ENCODE peak calls at places on chromosomes 16 and 17, in nine cellular contexts. A, E, Z, X, U, T, S, Y and C are unnamed samples.

GRCh38 chr17:2406271-2406902 is 5.5 kb upstream of the MNT start:
- DNase-seq in Z (no peak), X (peak; percentile 25), T (no peak), E (no peak), Y (no peak), A (no peak), S (no peak), U (no peak), C (no peak)

GRCh38 chr17:59372138-59372751 is 40.8 kb downstream of the YPEL2 start:
- DNase-seq in X (peak; percentile 81), Z (peak; percentile 80), Y (no peak), E (peak; percentile 83), A (no peak), T (peak; percentile 29), S (no peak), U (no peak), C (no peak)

GRCh38 chr16:50301626-50302471 is 35.5 kb downstream of the ADCY7 start:
- DNase-seq in Y (no peak), T (peak; percentile 87), X (peak; percentile 96), A (no peak), S (no peak), U (no peak), E (no peak), Z (no peak), C (no peak)

GRCh38 chr16:30335598-30336474 is 19.3 kb downstream of the CD2BP2 start:
- DNase-seq in X (peak; percentile 53), E (no peak), Z (no peak), A (peak; percentile 24), S (no peak), Y (peak; percentile 42), T (peak; percentile 61), U (no peak), C (peak; percentile 96)

GRCh38 chr17:70022175-70022574 is 52.9 kb upstream of the KCNJ16 start:
- DNase-seq in Y (no peak), X (peak; percentile 20), Z (no peak), A (no peak), E (no peak), S (no peak), U (no peak), T (no peak), C (no peak)

GRCh38 chr17:72926171-72926570 is 166.3 kb downstream of the SLC39A11 start:
- DNase-seq in U (no peak), A (no peak), Y (no peak), S (no peak), X (no peak), E (no peak), Z (no peak), T (peak; percentile 15), C (no peak)

GRCh38 chr17:26963163-26963503 is 330.8 kb upstream of the WSB1 start:
- DNase-seq in E (no peak), X (no peak), T (no peak), Z (no peak), Y (no peak), S (no peak), A (no peak), U (no peak), C (no peak)

GRCh38 chr16:77090062-77090461 is 100.9 kb upstream of the MON1B start:
- DNase-seq in A (no peak), T (no peak), Z (no peak), X (no peak), S (no peak), Y (no peak), E (no peak), U (no peak), C (no peak)

GRCh38 chr16:19871721-19872120 is 12.9 kb downstream of the GPRC5B start:
- DNase-seq in S (no peak), Z (no peak), E (no peak), A (no peak), U (no peak), Y (no peak), X (no peak), T (no peak), C (no peak)

GRCh38 chr17:38637951-38638350 is 32.2 kb upstream of the SRCIN1 start:
- DNase-seq in T (no peak), Y (no peak), A (no peak), S (peak; percentile 47), X (no peak), Z (no peak), U (no peak), E (no peak), C (no peak)

GRCh38 chr17:50779747-50780363 is 12.5 kb upstream of the ANKRD40CL start:
- DNase-seq in T (no peak), E (no peak), Y (no peak), A (peak; percentile 40), U (peak; percentile 23), X (no peak), S (no peak), Z (no peak), C (no peak)

GRCh38 chr16:77585379-77585778 is 136.9 kb upstream of the NUDT7 start:
- DNase-seq in Y (no peak), U (no peak), A (no peak), E (peak; percentile 98), X (peak; percentile 27), S (no peak), T (peak; percentile 35), Z (no peak), C (no peak)

GRCh38 chr17:3963214-3964201 is 729 bp downstream of the ATP2A3 start:
- DNase-seq in Z (no peak), S (no peak), E (no peak), X (no peak), Y (no peak), U (peak; percentile 62), T (no peak), A (peak; percentile 81), C (no peak)

GRCh38 chr17:29215717-29216116 is 30.9 kb upstream of the CRYBA1 start:
- DNase-seq in T (peak; percentile 62), X (peak; percentile 47), Z (no peak), Y (no peak), S (no peak), E (no peak), U (no peak), A (no peak), C (no peak)

GRCh38 chr17:38898812-38899348 is 26.5 kb upstream of the LASP1NB start:
- DNase-seq in T (peak; percentile 63), E (peak; percentile 63), A (peak; percentile 88), S (no peak), Y (no peak), Z (no peak), X (no peak), U (peak; percentile 91), C (no peak)

GRCh38 chr17:78211032-78211431 is 3.0 kb upstream of the BIRC5 start:
- DNase-seq in U (no peak), E (no peak), Z (no peak), T (no peak), X (no peak), S (no peak), Y (no peak), A (no peak), C (no peak)

GRCh38 chr16:65414284-65414984 is 292.6 kb upstream of the CDH11 start:
- DNase-seq in E (no peak), X (peak; percentile 88), T (peak; percentile 81), U (no peak), Y (no peak), Z (no peak), A (no peak), S (no peak), C (no peak)

GRCh38 chr16:82741073-82741615 is 114.4 kb downstream of the CDH13 start:
- DNase-seq in A (no peak), U (no peak), Y (no peak), X (no peak), E (no peak), S (peak; percentile 24), Z (no peak), T (peak; percentile 67), C (no peak)

GRCh38 chr17:40560592-40561293 is 4.5 kb downstream of the CCR7 start:
- DNase-seq in T (peak; percentile 37), U (peak; percentile 80), E (no peak), Z (no peak), Y (peak; percentile 49), A (peak; percentile 77), S (no peak), X (peak; percentile 36), C (no peak)

GRCh38 chr16:15932939-15933338 is 16.5 kb upstream of the ABCC1 start:
- DNase-seq in X (no peak), S (no peak), A (no peak), U (no peak), T (no peak), Y (no peak), Z (no peak), E (no peak), C (no peak)

GRCh38 chr16:85412911-85413520 is 200.1 kb upstream of the GSE1 start:
- DNase-seq in X (no peak), Y (peak; percentile 0), T (no peak), U (no peak), Z (no peak), A (no peak), S (no peak), E (no peak), C (no peak)

GRCh38 chr17:61144876-61145564 is 254.6 kb upstream of the TBX2 start:
- DNase-seq in X (no peak), T (no peak), Z (no peak), A (no peak), S (no peak), E (no peak), Y (no peak), U (no peak), C (no peak)

GRCh38 chr17:38541281-38541680 is 64.5 kb downstream of the SRCIN1 start:
- DNase-seq in E (no peak), X (no peak), Y (no peak), A (no peak), S (no peak), U (no peak), T (no peak), Z (no peak), C (no peak)

GRCh38 chr16:54072237-54072636 is 214.3 kb downstream of the IRX3 start:
- DNase-seq in Z (no peak), E (no peak), S (no peak), Y (no peak), A (no peak), U (no peak), T (no peak), X (no peak), C (no peak)

GRCh38 chr16:13401631-13402030 is 500.2 kb downstream of the SHISA9 start:
- DNase-seq in Y (no peak), E (no peak), T (no peak), A (no peak), S (no peak), U (no peak), Z (no peak), X (no peak), C (no peak)

GRCh38 chr17:10029129-10029528 is 124.1 kb upstream of the RCVRN start:
- DNase-seq in T (no peak), E (no peak), Y (no peak), U (no peak), X (no peak), S (no peak), Z (no peak), A (no peak), C (no peak)

GRCh38 chr16:1362807-1363206 is 11.1 kb downstream of the GNPTG start:
- DNase-seq in T (no peak), A (no peak), X (no peak), Y (no peak), U (no peak), S (no peak), Z (no peak), E (no peak), C (no peak)

GRCh38 chr17:62627219-62627903 is at the start of gene MRC2:
- DNase-seq in Z (peak; percentile 77), E (peak; percentile 51), X (peak; percentile 95), A (no peak), T (peak; percentile 87), Y (peak; percentile 19), U (peak; percentile 71), S (no peak), C (no peak)

GRCh38 chr17:20941872-20942271 is 100.9 kb downstream of the USP22 start:
- DNase-seq in A (no peak), E (no peak), Y (no peak), S (no peak), Z (no peak), U (no peak), X (no peak), T (no peak), C (no peak)

GRCh38 chr17:56393156-56393555 is 200.3 kb upstream of the NOG start:
- DNase-seq in E (no peak), A (no peak), T (no peak), Y (no peak), U (no peak), S (no peak), Z (no peak), X (no peak), C (no peak)

GRCh38 chr16:2473425-2473926 is 1.5 kb upstream of the TBC1D24 start:
- DNase-seq in U (peak; percentile 42), Y (no peak), X (no peak), A (no peak), E (no peak), S (peak; percentile 39), T (no peak), Z (no peak), C (no peak)